ENCODE peak calls at places on chromosomes 11 and 22, in seven cellular contexts. W, I, V, F, S, K and G are unnamed samples.
A peak's percentile ranks its signal among the peaks of the same experiment; 100 is the strongest.

GRCh38 chr11:82458777-82459176 is 274.9 kb downstream of the FAM181B start:
- DNase-seq in W (no peak), S (no peak), K (no peak), V (no peak), F (no peak), I (no peak), G (no peak)

GRCh38 chr22:17888855-17889254 is 114.6 kb upstream of the BID start:
- DNase-seq in F (no peak), I (no peak), V (peak; percentile 49), K (peak; percentile 71), S (no peak), W (no peak), G (no peak)

GRCh38 chr11:72569966-72570892 is 104.0 kb downstream of the PDE2A start:
- DNase-seq in S (peak; percentile 45), F (no peak), V (no peak), W (no peak), K (peak; percentile 92), I (no peak), G (no peak)

GRCh38 chr11:126817096-126817495 is 183.5 kb downstream of the KIRREL3 start:
- DNase-seq in I (no peak), W (no peak), V (no peak), F (no peak), S (peak; percentile 64), K (no peak), G (no peak)

GRCh38 chr22:33922268-33922667 is 2.0 kb upstream of the LARGE1 start:
- DNase-seq in S (no peak), W (peak; percentile 9), F (no peak), I (peak; percentile 53), V (peak; percentile 43), K (peak; percentile 35), G (no peak)

GRCh38 chr22:37019309-37020191 is at the start of the genes MPST and TST:
- DNase-seq in V (peak; percentile 76), K (peak; percentile 67), I (peak; percentile 82), S (peak; percentile 27), W (peak; percentile 62), F (no peak), G (no peak)

GRCh38 chr11:12125609-12126149 is 15.3 kb downstream of the MICAL2 start:
- DNase-seq in I (no peak), W (no peak), F (no peak), K (no peak), V (no peak), S (no peak), G (no peak)

GRCh38 chr22:35582861-35583670 is 34.1 kb downstream of the MB start:
- DNase-seq in K (peak; percentile 77), F (no peak), V (peak; percentile 57), S (no peak), I (peak; percentile 73), W (peak; percentile 59), G (no peak)

GRCh38 chr11:11081273-11081672 is 223.4 kb upstream of the ZBED5 start:
- DNase-seq in I (no peak), F (no peak), S (no peak), K (no peak), W (no peak), V (no peak), G (no peak)

GRCh38 chr11:102047305-102047924 is at the start of gene CFAP300:
- DNase-seq in F (peak; percentile 96), V (peak; percentile 68), S (peak; percentile 61), I (peak; percentile 93), K (peak; percentile 81), W (no peak), G (peak; percentile 64)

GRCh38 chr22:27601195-27601594 is 200.4 kb downstream of the MN1 start:
- DNase-seq in F (no peak), K (no peak), W (no peak), V (no peak), S (no peak), I (no peak), G (no peak)

GRCh38 chr22:34427436-34427835 is 507.2 kb upstream of the LARGE1 start:
- DNase-seq in W (no peak), K (no peak), I (no peak), V (no peak), F (no peak), S (no peak), G (no peak)

GRCh38 chr22:29994941-29995340 is 85.3 kb upstream of the HORMAD2 start:
- DNase-seq in W (peak; percentile 40), F (no peak), S (no peak), K (peak; percentile 76), I (no peak), V (no peak), G (no peak)

GRCh38 chr22:30000566-30000965 is 79.7 kb upstream of the HORMAD2 start:
- DNase-seq in F (no peak), K (peak; percentile 54), S (no peak), W (no peak), V (no peak), I (no peak), G (no peak)

GRCh38 chr22:30001459-30001858 is 78.8 kb upstream of the HORMAD2 start:
- DNase-seq in W (no peak), V (no peak), F (no peak), K (no peak), S (no peak), I (no peak), G (no peak)

GRCh38 chr22:29997516-29997915 is 82.7 kb upstream of the HORMAD2 start:
- DNase-seq in S (no peak), K (no peak), I (no peak), V (no peak), W (no peak), F (no peak), G (no peak)

DNA sequence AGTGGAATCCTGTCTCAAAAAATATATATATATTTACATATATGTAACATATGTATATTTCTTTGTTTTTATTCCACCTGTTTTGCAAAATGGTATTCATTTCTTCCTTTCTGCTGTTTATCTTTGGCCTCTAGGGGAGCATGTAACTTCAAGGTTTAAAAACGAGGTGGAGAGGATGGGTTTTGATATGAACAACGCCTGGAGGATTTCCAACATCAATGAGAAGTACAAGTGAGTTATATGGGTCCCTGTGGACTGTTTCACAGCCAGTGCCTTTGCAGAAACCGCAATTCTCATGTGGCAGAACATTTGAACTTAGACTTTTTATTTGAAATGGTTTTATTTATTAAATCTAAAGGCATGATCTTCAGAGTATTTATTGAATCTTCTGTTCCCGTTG is 81.6 kb upstream of the HORMAD2 start:
- DNase-seq in K (peak; percentile 48), W (no peak), S (no peak), F (no peak), V (no peak), I (no peak), G (no peak)
- TF ChIP-seq CTCF in K (peak; percentile 49), W (no peak), S (peak; percentile 26), F (no peak), V (peak; percentile 74), I (no peak), G (no peak)

GRCh38 chr11:59182457-59183151 is 10.7 kb downstream of the DTX4 start:
- DNase-seq in V (no peak), F (no peak), S (no peak), I (no peak), W (peak; percentile 32), K (no peak), G (no peak)
- TF ChIP-seq CTCF in V (peak; percentile 41), F (peak; percentile 30), S (peak; percentile 49), I (no peak), W (peak; percentile 64), K (peak; percentile 18), G (no peak)

GRCh38 chr11:33658195-33658900 is 42.3 kb downstream of the C11orf91 start:
- DNase-seq in K (no peak), W (no peak), S (no peak), V (no peak), F (no peak), I (no peak), G (no peak)
- TF ChIP-seq CTCF in K (no peak), W (no peak), S (no peak), V (no peak), F (no peak), I (no peak), G (no peak)

DNA sequence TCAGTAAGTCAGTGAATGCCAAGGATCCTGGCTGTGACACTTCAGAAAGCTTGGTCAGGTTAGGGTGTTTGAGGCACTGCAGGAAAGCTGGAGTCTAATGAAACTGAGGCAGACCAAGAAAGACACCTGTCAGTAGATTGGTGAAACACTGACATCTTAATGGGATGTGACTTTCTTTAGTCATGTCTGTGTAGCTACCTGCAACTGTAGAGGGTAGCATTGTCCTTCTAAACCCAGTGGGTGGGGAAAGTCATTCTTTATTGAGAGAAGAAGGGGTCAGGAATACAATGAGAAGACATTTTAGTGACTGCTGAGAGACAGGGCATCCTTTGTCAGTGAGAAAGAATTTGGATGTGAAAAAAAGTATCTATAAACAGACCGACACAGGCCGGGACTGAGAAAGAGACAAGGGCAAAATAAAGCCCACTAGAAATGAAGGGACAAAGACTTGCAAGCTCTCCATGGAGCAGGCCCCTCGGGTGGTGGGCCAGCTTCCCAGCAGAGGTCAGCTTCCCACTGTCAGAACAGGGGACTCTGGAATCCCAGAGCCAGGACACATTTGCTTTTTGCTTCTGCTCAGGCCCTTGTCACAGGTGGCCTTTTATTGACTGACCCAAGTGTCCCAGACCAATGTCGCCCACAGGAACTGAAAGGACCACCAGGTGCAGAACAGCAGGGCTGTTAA is 213.0 kb downstream of the TENM4 start:
- DNase-seq in K (no peak), W (no peak), S (no peak), V (no peak), I (no peak), F (no peak), G (no peak)
- TF ChIP-seq CTCF in K (peak; percentile 24), W (peak; percentile 3), S (no peak), V (no peak), I (no peak), F (peak; percentile 44), G (no peak)

GRCh38 chr11:68632802-68633201 is 51.5 kb upstream of the GAL start:
- DNase-seq in V (peak; percentile 59), I (no peak), W (peak; percentile 67), F (no peak), K (peak; percentile 86), S (peak; percentile 24), G (peak; percentile 4)
- TF ChIP-seq CTCF in V (peak; percentile 26), I (no peak), W (peak; percentile 82), F (peak; percentile 78), K (peak; percentile 86), S (peak; percentile 75), G (peak; percentile 43)

GRCh38 chr11:55942785-55943392 is 6.7 kb upstream of the OR5I1 start:
- DNase-seq in I (no peak), S (peak; percentile 41), K (peak; percentile 48), W (peak; percentile 23), F (no peak), V (peak; percentile 26), G (no peak)
- TF ChIP-seq CTCF in I (peak; percentile 28), S (peak; percentile 72), K (peak; percentile 37), W (peak; percentile 63), F (peak; percentile 83), V (peak; percentile 63), G (peak; percentile 10)

GRCh38 chr11:46345131-46345597 is 2.1 kb upstream of the DGKZ start:
- DNase-seq in F (no peak), W (no peak), I (no peak), K (no peak), V (peak; percentile 61), S (no peak), G (no peak)
- TF ChIP-seq CTCF in F (no peak), W (peak; percentile 23), I (no peak), K (peak; percentile 24), V (no peak), S (no peak), G (no peak)